ENCODE peak calls at places on chromosomes 2 and 18, in nine cellular contexts. D is RWPE2, N is breast epithelium, M is RWPE1, J is A549, Q is GM23248, G is brain microvascular endothelial cell, F is neural progenitor cell, B is right cardiac atrium. P is an unnamed sample.

GRCh38 chr2:206257345-206257744 is 17.1 kb upstream of the ZDBF2 start:
- DNase-seq in D (no peak), N (no peak), M (no peak), J (no peak), Q (no peak), G (no peak), F (peak; percentile 45), B (no peak), P (no peak)

GRCh38 chr2:207883002-207883780 is 113.5 kb upstream of the FZD5 start:
- DNase-seq in D (no peak), N (no peak), M (no peak), J (no peak), Q (no peak), G (no peak), F (no peak), B (no peak), P (no peak)

GRCh38 chr18:26439537-26439936 is 108.8 kb downstream of the KCTD1 start:
- DNase-seq in D (no peak), N (no peak), M (no peak), J (no peak), Q (no peak), G (no peak), F (no peak), B (no peak), P (no peak)

GRCh38 chr2:157839162-157839801 is 36.8 kb downstream of the ACVR1 start:
- DNase-seq in D (no peak), N (no peak), M (no peak), J (no peak), Q (peak; percentile 56), G (peak; percentile 60), F (peak; percentile 95), B (peak; percentile 64), P (no peak)

GRCh38 chr2:38665854-38666577 is at the start of gene GALM:
- DNase-seq in D (no peak), N (peak; percentile 73), M (no peak), J (peak; percentile 91), Q (peak; percentile 88), G (peak; percentile 83), F (peak; percentile 93), B (peak; percentile 93), P (no peak)

GRCh38 chr2:239444626-239445625 is 44.1 kb upstream of the HDAC4 start:
- DNase-seq in D (no peak), N (no peak), M (peak; percentile 79), J (peak; percentile 12), Q (peak; percentile 66), G (no peak), F (peak; percentile 33), B (no peak), P (no peak)

GRCh38 chr18:24734058-24734457 is 273.6 kb downstream of the HRH4 start:
- DNase-seq in D (no peak), N (no peak), M (no peak), J (peak; percentile 17), Q (peak; percentile 50), G (no peak), F (peak; percentile 65), B (no peak), P (no peak)

GRCh38 chr2:134491796-134492441 is 226.9 kb downstream of the TMEM163 start:
- DNase-seq in D (no peak), N (no peak), M (peak; percentile 17), J (peak; percentile 53), Q (no peak), G (no peak), F (no peak), B (no peak), P (no peak)

GRCh38 chr2:47241715-47242114 is 86.6 kb upstream of the STPG4 start:
- DNase-seq in D (no peak), N (no peak), M (no peak), J (no peak), Q (no peak), G (no peak), F (no peak), B (peak; percentile 55), P (no peak)

GRCh38 chr2:47235127-47235526 is 80.0 kb upstream of the STPG4 start:
- DNase-seq in D (no peak), N (no peak), M (no peak), J (no peak), Q (no peak), G (no peak), F (no peak), B (no peak), P (no peak)

GRCh38 chr2:47236503-47237215 is 81.6 kb upstream of the STPG4 start:
- DNase-seq in D (no peak), N (no peak), M (no peak), J (no peak), Q (peak; percentile 63), G (no peak), F (peak; percentile 51), B (no peak), P (no peak)

GRCh38 chr2:47239119-47239969 is 84.2 kb upstream of the STPG4 start:
- DNase-seq in D (no peak), N (no peak), M (no peak), J (no peak), Q (no peak), G (no peak), F (no peak), B (no peak), P (no peak)

DNA sequence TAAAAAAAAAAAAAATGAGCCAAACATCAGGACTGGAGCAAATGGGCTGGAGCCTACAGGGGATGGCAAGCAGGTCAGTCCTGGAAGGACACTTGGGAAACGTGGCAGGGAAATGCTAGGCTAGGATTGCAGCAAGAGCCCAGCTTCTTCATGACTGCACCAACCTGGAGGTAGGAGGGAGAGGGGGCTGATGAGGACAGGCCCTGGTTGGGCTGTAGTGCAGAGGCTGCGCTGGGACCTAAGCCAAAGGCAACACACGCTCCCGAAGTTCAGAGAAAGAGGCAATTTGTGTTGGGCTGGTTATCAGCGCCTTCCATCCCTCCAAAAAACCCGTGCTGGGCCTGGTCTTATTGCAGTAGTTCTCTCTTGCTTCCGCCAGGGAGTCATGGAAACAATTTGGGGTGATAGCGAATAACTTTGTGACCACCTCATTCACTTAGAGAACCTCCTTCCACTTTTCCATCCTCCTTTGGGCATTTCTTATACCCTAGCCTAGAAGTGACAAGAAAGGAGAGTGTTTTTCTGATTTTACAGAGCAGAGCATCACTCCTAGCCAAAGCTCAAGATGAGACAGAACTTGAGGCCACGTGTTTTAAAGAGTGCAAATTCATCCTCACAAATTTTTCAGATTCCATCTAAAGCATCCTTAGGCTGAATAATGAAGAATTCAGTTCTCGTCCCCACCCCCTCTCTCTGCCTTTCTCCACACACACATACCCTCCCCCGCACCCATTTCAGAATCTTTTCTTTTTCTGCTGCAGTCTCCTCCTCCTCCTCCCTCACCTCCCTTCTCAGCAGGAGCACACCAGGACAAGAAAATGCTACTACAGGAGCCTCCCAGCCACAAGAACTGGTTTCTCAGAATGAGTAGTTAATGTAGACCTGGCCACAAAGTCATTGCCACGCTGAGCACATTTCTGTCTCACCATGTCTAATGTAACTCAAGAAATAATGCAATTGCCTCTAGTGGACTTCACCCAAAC is 82.6 kb upstream of the STPG4 start:
- DNase-seq in D (no peak), N (no peak), M (no peak), J (no peak), Q (peak; percentile 31), G (peak; percentile 85), F (no peak), B (peak; percentile 91), P (no peak)
- H3K27ac ChIP-seq in D (no peak overlapping the region), N (peak overlapping the region; percentile 36), M (no peak overlapping the region), J (peak overlapping the region; percentile 13), Q (no peak overlapping the region), G (peak overlapping the region; percentile 29), F (no peak overlapping the region), B (no peak overlapping the region), P (no peak overlapping the region)

DNA sequence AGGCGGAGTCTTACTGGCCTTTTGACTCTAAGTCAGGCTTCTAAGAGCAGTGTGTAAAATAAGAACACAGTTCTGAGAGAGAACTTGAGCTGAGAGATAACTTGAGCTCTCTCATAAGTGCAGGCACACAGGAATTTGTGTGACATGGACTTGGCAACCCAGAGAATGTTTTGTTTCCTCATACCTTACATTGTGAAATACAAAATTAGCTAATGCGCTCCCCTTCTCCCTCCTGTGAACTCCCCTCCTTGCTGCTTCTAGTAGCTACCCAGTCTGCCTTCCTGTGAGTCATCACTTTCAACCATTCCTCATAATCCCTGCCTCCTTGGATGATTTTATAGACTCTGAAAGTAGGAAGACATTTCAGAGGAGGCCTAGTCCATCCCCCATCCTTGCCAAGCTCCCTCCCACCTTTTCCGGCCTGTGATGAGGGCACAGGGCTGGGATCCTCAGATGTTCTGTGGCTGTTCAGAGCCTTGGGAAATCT is 22.6 kb downstream of the FER1L5 start:
- DNase-seq in D (peak; percentile 73), N (no peak), M (peak; percentile 96), J (peak; percentile 89), Q (peak; percentile 98), G (peak; percentile 99), F (no peak), B (peak; percentile 62), P (no peak)
- H3K27ac ChIP-seq in D (peak overlapping the region; percentile 64), N (peak overlapping the region; percentile 89), M (peak overlapping the region; percentile 88), J (peak overlapping the region; percentile 88), Q (peak overlapping the region; percentile 86), G (peak overlapping the region; percentile 93), F (no peak overlapping the region), B (peak overlapping the region; percentile 69), P (no peak overlapping the region)

GRCh38 chr2:8714971-8715370 is 33.1 kb downstream of the ID2 start:
- DNase-seq in D (no peak), N (no peak), M (no peak), J (no peak), Q (no peak), G (no peak), F (no peak), B (no peak), P (no peak)

GRCh38 chr2:8710951-8711350 is 29.1 kb downstream of the ID2 start:
- DNase-seq in D (no peak), N (no peak), M (no peak), J (no peak), Q (no peak), G (no peak), F (no peak), B (no peak), P (no peak)

GRCh38 chr2:8714283-8714682 is 32.4 kb downstream of the ID2 start:
- DNase-seq in D (no peak), N (no peak), M (no peak), J (no peak), Q (no peak), G (no peak), F (no peak), B (peak; percentile 91), P (no peak)

GRCh38 chr2:8704906-8705305 is 23.1 kb downstream of the ID2 start:
- DNase-seq in D (no peak), N (no peak), M (no peak), J (no peak), Q (no peak), G (no peak), F (no peak), B (no peak), P (no peak)

GRCh38 chr2:8709611-8710010 is 27.8 kb downstream of the ID2 start:
- DNase-seq in D (no peak), N (no peak), M (no peak), J (no peak), Q (no peak), G (no peak), F (no peak), B (no peak), P (no peak)
- H3K27ac ChIP-seq in D (no peak overlapping the region), N (no peak overlapping the region), M (no peak overlapping the region), J (no peak overlapping the region), Q (no peak overlapping the region), G (no peak overlapping the region), F (no peak overlapping the region), B (no peak overlapping the region), P (no peak overlapping the region)

DNA sequence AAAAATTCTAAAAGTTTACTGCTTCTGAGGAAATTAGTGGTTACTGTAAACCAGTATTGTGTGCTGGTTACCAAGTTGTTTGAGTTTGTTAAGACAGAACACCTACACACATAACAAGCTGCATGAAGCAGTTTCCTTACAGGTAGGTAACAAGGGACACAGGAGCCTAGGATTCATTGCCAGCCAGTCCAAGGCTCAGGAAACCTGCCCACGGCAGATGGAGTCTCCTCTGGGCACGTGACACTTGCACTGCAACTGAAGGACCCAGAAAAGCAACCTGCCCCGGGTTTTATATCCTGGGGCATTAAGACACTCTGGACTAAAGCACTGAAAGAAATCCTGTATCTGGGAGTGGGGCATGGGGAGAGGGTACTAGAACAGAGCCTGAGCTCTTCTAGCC is 639.3 kb downstream of the ADCYAP1 start:
- DNase-seq in D (no peak), N (no peak), M (no peak), J (no peak), Q (no peak), G (no peak), F (no peak), B (no peak), P (no peak)
- H3K27ac ChIP-seq in D (no peak overlapping the region), N (no peak overlapping the region), M (no peak overlapping the region), J (no peak overlapping the region), Q (no peak overlapping the region), G (no peak overlapping the region), F (no peak overlapping the region), B (no peak overlapping the region), P (no peak overlapping the region)